ENCODE peak calls at places on chromosome 10, in six cellular contexts. C is OCI-LY7, Z is fibroblast of mammary gland, J is mammary epithelial cell, P is fibroblast of lung, H is Panc1. K is an unnamed sample.

GRCh38 chr10:108424656-108425055 is 1260.2 kb upstream of the SORCS1 start:
- DNase-seq in C (no peak), Z (peak), J (peak), P (peak), H (no peak), K (no peak)

GRCh38 chr10:92238586-92239098 is 52.2 kb downstream of the CPEB3 start:
- DNase-seq in C (no peak), Z (peak), J (peak), P (peak), H (no peak), K (peak)

GRCh38 chr10:46266506-46266985 is 20.3 kb upstream of the ANTXRL start:
- DNase-seq in C (no peak), Z (no peak), J (no peak), P (no peak), H (no peak), K (no peak)

GRCh38 chr10:98420786-98421185 is 5.8 kb upstream of the PYROXD2 start:
- DNase-seq in C (no peak), Z (no peak), J (no peak), P (no peak), H (no peak), K (no peak)

GRCh38 chr10:84545651-84546050 is 217.3 kb downstream of the CCSER2 start:
- DNase-seq in C (no peak), Z (no peak), J (no peak), P (no peak), H (no peak), K (no peak)

GRCh38 chr10:13165177-13165576 is 3.8 kb downstream of the MCM10 start:
- DNase-seq in C (no peak), Z (no peak), J (no peak), P (no peak), H (no peak), K (no peak)

GRCh38 chr10:17923728-17924127 is 28.0 kb upstream of the SLC39A12 start:
- DNase-seq in C (no peak), Z (peak), J (peak), P (peak), H (no peak), K (no peak)

GRCh38 chr10:97025613-97026242 is 160.0 kb downstream of the SLIT1 start:
- DNase-seq in C (peak), Z (peak), J (peak), P (peak), H (no peak), K (peak)

GRCh38 chr10:48242160-48242904 is 32.2 kb downstream of the FRMPD2 start:
- DNase-seq in C (no peak), Z (no peak), J (no peak), P (no peak), H (no peak), K (no peak)

GRCh38 chr10:122827302-122827701 is 18.4 kb downstream of the CUZD1 start:
- DNase-seq in C (no peak), Z (no peak), J (no peak), P (no peak), H (no peak), K (no peak)

GRCh38 chr10:70931168-70931805 is 42.9 kb upstream of the PCBD1 start:
- DNase-seq in C (no peak), Z (peak), J (peak), P (no peak), H (no peak), K (no peak)

GRCh38 chr10:27759483-27760281 is 14.1 kb upstream of the MKX start:
- DNase-seq in C (no peak), Z (no peak), J (no peak), P (peak), H (no peak), K (no peak)

GRCh38 chr10:7519351-7519750 is 108.5 kb upstream of the SFMBT2 start:
- DNase-seq in C (no peak), Z (no peak), J (peak), P (no peak), H (no peak), K (no peak)

GRCh38 chr10:62794306-62794705 is 10.2 kb upstream of the ADO start:
- DNase-seq in C (no peak), Z (no peak), J (peak), P (no peak), H (no peak), K (no peak)

GRCh38 chr10:128566376-128566968 is 440.2 kb upstream of the MKI67 start:
- DNase-seq in C (no peak), Z (no peak), J (no peak), P (no peak), H (no peak), K (no peak)

GRCh38 chr10:97539523-97540200 is 32.9 kb upstream of the ANKRD2 start:
- DNase-seq in C (no peak), Z (peak), J (no peak), P (peak), H (no peak), K (no peak)

GRCh38 chr10:42783181-42783549 is 570 bp downstream of the BMS1 start:
- DNase-seq in C (no peak), Z (peak), J (peak), P (peak), H (no peak), K (peak)

GRCh38 chr10:47026301-47027107 is 115.3 kb downstream of the PTPN20 start:
- DNase-seq in C (no peak), Z (no peak), J (no peak), P (no peak), H (no peak), K (no peak)

GRCh38 chr10:124685251-124685650 is 58.9 kb downstream of the FAM53B start:
- DNase-seq in C (peak), Z (no peak), J (no peak), P (no peak), H (no peak), K (no peak)

GRCh38 chr10:84944187-84944586 is 615.8 kb downstream of the CCSER2 start:
- DNase-seq in C (peak), Z (no peak), J (no peak), P (no peak), H (no peak), K (no peak)

GRCh38 chr10:79069325-79070090 is 742 bp downstream of the ZMIZ1 start:
- DNase-seq in C (peak), Z (no peak), J (peak), P (peak), H (no peak), K (peak)

GRCh38 chr10:124621637-124622036 is 122.5 kb downstream of the FAM53B start:
- DNase-seq in C (no peak), Z (no peak), J (no peak), P (no peak), H (no peak), K (no peak)

GRCh38 chr10:96368971-96369370 is 10.2 kb upstream of the OPALIN start:
- DNase-seq in C (no peak), Z (no peak), J (no peak), P (no peak), H (no peak), K (no peak)

GRCh38 chr10:76114556-76114955 is 683.1 kb downstream of the LRMDA start:
- DNase-seq in C (no peak), Z (no peak), J (no peak), P (no peak), H (no peak), K (no peak)

GRCh38 chr10:111084346-111085255 is 7.8 kb downstream of the ADRA2A start:
- DNase-seq in C (no peak), Z (no peak), J (no peak), P (no peak), H (no peak), K (no peak)

GRCh38 chr10:47164126-47164799 is 135.7 kb upstream of the GDF10 start:
- DNase-seq in C (no peak), Z (peak), J (peak), P (peak), H (no peak), K (no peak)

GRCh38 chr10:13633689-13634088 is 46.9 kb downstream of the PRPF18 start:
- DNase-seq in C (no peak), Z (peak), J (no peak), P (peak), H (no peak), K (no peak)

GRCh38 chr10:639001-639750 is 50.3 kb downstream of the DIP2C start:
- DNase-seq in C (no peak), Z (no peak), J (no peak), P (no peak), H (no peak), K (no peak)

GRCh38 chr10:43955002-43955596 is 306.4 kb upstream of the ZNF32 start:
- DNase-seq in C (no peak), Z (no peak), J (no peak), P (no peak), H (no peak), K (no peak)

GRCh38 chr10:14820010-14820774 is 17.6 kb downstream of the CDNF start:
- DNase-seq in C (no peak), Z (peak), J (peak), P (peak), H (no peak), K (no peak)

GRCh38 chr10:79055100-79055782 is 13.5 kb upstream of the ZMIZ1 start:
- DNase-seq in C (no peak), Z (no peak), J (no peak), P (no peak), H (no peak), K (no peak)

GRCh38 chr10:14191871-14192270 is 138.9 kb downstream of the FRMD4A start:
- DNase-seq in C (no peak), Z (no peak), J (no peak), P (no peak), H (no peak), K (no peak)

GRCh38 chr10:124328514-124329220 is 90.1 kb downstream of the OAT start:
- DNase-seq in C (no peak), Z (no peak), J (no peak), P (no peak), H (no peak), K (no peak)

GRCh38 chr10:125514206-125515162 is 168.5 kb downstream of the TEX36 start:
- DNase-seq in C (no peak), Z (no peak), J (peak), P (no peak), H (no peak), K (no peak)

GRCh38 chr10:118592675-118593330 is 2.6 kb downstream of the PRLHR start:
- DNase-seq in C (no peak), Z (no peak), J (no peak), P (no peak), H (no peak), K (no peak)

DNA sequence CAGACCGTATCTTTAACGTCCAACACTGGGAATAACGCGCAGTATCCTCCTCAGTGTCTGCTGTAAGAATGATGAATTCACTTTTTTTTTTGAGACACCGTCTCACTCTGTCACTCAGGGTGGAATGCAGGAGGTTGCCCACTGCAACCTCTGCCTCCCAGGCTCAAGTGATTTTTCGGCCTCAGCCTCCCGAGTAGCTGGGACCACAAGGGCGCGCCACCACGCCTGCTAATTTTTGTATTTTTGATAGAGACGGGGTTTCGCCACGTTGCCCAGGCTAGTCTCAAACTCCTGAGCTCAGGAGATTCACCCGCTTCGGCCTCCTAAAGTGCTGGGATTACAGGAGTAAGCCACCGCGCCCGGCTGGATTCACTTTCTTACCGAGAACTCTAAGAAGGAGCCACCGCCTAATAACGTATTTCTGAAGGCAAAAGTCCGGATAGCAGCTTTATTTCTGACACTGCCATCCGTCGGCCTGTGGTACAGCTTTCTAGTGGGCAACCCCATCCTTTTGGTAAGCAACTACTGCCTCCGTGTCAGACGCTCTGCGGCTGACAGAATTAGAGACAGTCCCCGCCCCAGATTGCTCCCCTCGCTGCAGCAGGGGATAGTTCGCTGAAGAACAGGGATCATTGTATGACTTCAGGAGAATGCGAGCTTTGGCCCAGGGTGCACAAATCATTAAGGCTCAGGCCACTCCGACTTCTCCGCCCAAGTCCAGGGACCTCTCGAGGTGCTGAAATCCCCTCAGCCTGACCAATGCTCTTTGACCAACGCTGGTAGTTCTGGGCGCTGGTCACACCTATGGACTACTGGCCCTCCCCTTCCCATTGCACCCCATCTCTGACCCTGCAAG is 649 bp downstream of the POLR3A start:
- DNase-seq in C (peak), Z (peak), J (peak), P (peak), H (no peak), K (peak)
- TF ChIP-seq CTCF in C (peak), Z (no peak), J (no peak), P (no peak), H (peak), K (no peak)

GRCh38 chr10:4111593-4111992 is 326.6 kb upstream of the KLF6 start:
- DNase-seq in C (no peak), Z (peak), J (no peak), P (peak), H (no peak), K (no peak)
- H3K4me3 ChIP-seq in C (no peak), Z (no peak), J (no peak), P (no peak), H (no peak), K (no peak)

DNA sequence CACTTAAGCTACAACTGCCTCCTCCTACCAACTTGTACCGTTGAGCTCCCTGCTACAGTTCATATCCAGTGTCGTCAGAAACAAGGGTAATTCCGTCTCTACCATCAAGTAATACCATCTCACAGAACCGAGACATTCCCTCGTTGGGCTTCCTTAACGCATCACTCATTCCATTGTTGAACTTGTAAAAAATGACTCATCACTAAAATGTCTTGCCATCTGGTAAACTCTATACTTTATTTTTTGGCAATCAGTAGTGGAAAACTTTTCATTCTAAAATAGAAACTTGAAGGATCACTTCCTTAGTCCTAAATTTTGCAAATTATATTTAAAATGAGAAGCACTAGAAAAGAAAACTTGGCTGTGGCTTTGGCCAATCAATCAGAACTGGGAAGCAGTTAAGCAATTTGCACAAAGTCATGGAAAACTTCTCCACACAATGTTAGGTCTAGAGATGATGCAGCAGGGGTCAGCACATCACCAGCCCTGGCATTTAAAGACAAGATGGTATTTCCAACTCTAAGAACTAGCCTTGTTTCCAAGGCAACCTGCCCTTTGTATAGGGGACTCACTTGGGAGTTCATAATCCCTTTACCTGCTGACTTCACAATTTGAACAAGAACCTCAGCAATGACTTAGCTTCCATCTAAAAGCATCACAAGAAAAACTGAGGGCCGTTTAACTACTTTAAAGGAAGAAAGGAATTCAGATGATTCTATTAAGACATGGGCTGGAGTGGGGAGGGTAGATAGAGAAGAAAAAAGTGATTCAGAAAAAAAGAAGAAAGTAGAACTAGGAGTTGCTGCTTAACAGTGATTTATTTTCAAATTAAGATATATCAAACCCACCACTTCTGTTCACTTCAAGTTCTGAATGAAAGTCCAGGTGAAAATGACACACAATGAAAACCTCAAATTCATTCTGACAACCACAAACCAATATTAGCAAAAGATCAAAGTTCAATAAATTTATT is 288.1 kb downstream of the PARD3 start:
- DNase-seq in C (no peak), Z (peak), J (peak), P (peak), H (no peak), K (peak)
- TF ChIP-seq CTCF in C (no peak), Z (peak), J (peak), P (peak), H (peak), K (peak)

DNA sequence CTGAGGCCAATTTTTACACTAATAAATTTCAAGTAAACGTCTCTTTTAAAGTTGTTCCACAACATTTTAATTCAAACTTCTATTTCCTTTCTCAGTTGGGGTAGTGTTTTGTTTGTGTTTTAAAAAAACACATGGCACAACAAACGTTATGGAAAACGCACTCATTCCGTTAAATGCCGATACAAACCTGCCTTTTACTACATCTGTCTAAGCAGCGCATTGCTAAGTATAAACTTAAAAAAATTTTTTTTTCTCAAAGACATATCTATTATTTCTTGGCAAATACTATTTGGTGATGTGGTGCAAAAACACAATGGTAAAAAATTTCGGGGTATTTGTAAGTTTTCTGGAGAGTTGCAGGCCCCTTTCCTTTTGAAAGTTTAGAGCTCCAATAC is 1.4 kb downstream of the SKIDA1 start:
- DNase-seq in C (no peak), Z (no peak), J (no peak), P (no peak), H (no peak), K (no peak)
- H3K4me3 ChIP-seq in C (no peak), Z (peak), J (no peak), P (peak), H (peak), K (no peak)

GRCh38 chr10:102500621-102501149 is 1.8 kb downstream of the ACTR1A start:
- DNase-seq in C (no peak), Z (no peak), J (no peak), P (no peak), H (no peak), K (no peak)

GRCh38 chr10:102501201-102502028 is 1.1 kb downstream of the ACTR1A start:
- DNase-seq in C (peak), Z (peak), J (peak), P (peak), H (no peak), K (no peak)

GRCh38 chr10:102502337-102503151 is at the start of gene ACTR1A:
- DNase-seq in C (peak), Z (peak), J (peak), P (peak), H (peak), K (peak)

GRCh38 chr10:102503264-102504178 is at the start of gene SUFU:
- DNase-seq in C (peak), Z (peak), J (peak), P (peak), H (peak), K (peak)

DNA sequence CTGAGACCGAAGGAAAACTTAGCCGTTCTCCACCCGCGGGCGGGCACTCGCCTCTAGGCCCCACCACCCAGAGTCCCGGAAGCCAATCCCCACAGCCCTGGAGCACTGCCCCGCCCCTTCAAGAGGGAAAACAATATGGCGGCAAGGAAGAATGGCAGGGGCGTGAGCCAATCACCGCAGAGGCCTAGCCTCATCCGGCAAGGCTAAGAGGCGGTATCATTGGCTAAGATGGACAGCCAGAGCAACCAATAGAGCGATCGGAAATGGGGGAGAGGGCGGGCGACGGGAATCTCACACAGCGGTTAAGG is 529 bp downstream of the ACTR1A start:
- DNase-seq in C (peak), Z (peak), J (peak), P (peak), H (peak), K (peak)
- TF ChIP-seq CTCF in C (no peak), Z (no peak), J (no peak), P (no peak), H (no peak), K (no peak)

GRCh38 chr10:30282226-30282625 is 66.9 kb downstream of the MTPAP start:
- DNase-seq in C (no peak), Z (peak), J (no peak), P (no peak), H (no peak), K (no peak)

GRCh38 chr10:30285970-30286369 is 63.1 kb downstream of the MTPAP start:
- DNase-seq in C (no peak), Z (no peak), J (no peak), P (no peak), H (no peak), K (no peak)

DNA sequence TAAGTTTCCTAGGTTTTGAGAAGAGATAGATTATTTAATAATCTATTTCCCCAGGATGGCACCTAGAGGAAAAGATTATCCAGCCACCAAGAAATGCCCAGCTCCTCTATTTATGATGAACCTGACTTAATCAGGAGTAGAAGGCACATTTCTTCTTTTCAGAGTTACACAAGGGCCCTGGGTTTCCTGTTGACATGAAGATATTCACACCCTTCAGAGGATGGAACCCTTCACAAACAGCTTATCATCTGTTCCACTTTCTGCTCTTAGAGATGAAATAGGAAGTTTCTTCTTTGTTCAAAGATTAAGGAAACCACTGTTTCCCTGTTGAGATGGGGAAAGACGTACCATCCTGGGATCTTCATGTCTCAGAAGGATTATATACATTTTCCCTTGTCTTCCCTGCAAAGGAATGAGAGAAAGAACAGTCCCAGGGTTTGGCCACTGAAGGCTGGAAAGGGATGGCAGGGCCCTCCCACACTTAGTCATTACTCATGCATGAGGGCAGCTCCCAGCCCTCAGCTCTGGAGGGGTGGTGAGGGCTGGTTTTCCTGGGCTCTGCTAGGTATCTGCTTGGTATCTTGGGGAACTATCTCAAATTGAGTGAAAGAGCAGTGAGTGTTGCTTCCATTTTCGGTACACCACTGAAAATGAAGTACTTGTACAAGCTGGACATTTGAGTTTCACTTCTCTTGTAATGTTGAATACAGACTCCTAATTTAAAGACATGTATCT is 64.1 kb downstream of the MTPAP start:
- DNase-seq in C (no peak), Z (peak), J (peak), P (no peak), H (no peak), K (peak)
- H3K4me3 ChIP-seq in C (no peak), Z (no peak), J (no peak), P (no peak), H (no peak), K (peak)